ENCODE peak calls at places on chromosome 11, in seven cellular contexts. One of them, this sample, is unnamed.

GRCh38 chr11:34798985-34799384 is 117.2 kb downstream of the APIP start:
- DNase-seq in heart left ventricle: no peak
- DNase-seq in right lobe of liver: no peak
- DNase-seq in adrenal gland: no peak
- DNase-seq in cardiac muscle cell: no peak
- DNase-seq in tibial nerve: no peak
- DNase-seq in pancreas: no peak
- DNase-seq in this sample: no peak

GRCh38 chr11:57566564-57567209 is 785 bp downstream of the UBE2L6 start:
- DNase-seq in heart left ventricle: no peak
- DNase-seq in right lobe of liver: no peak
- DNase-seq in adrenal gland: no peak
- DNase-seq in cardiac muscle cell: peak; percentile 10
- DNase-seq in tibial nerve: no peak
- DNase-seq in pancreas: no peak
- DNase-seq in this sample: no peak

GRCh38 chr11:67401495-67402191 is at the start of gene PPP1CA:
- DNase-seq in heart left ventricle: peak; percentile 93
- DNase-seq in right lobe of liver: peak; percentile 94
- DNase-seq in adrenal gland: peak; percentile 94
- DNase-seq in cardiac muscle cell: peak; percentile 95
- DNase-seq in tibial nerve: peak; percentile 78
- DNase-seq in pancreas: peak; percentile 93
- DNase-seq in this sample: peak; percentile 96

GRCh38 chr11:96103102-96103501 is 179.2 kb upstream of the MTMR2 start:
- DNase-seq in heart left ventricle: no peak
- DNase-seq in right lobe of liver: no peak
- DNase-seq in adrenal gland: no peak
- DNase-seq in cardiac muscle cell: no peak
- DNase-seq in tibial nerve: no peak
- DNase-seq in pancreas: no peak
- DNase-seq in this sample: no peak

GRCh38 chr11:124633355-124633754 is 10.7 kb downstream of the TBRG1 start:
- DNase-seq in heart left ventricle: no peak
- DNase-seq in right lobe of liver: no peak
- DNase-seq in adrenal gland: no peak
- DNase-seq in cardiac muscle cell: peak; percentile 31
- DNase-seq in tibial nerve: no peak
- DNase-seq in pancreas: no peak
- DNase-seq in this sample: no peak

GRCh38 chr11:68381716-68382115 is 69.3 kb downstream of the LRP5 start:
- DNase-seq in heart left ventricle: no peak
- DNase-seq in right lobe of liver: no peak
- DNase-seq in adrenal gland: no peak
- DNase-seq in cardiac muscle cell: no peak
- DNase-seq in tibial nerve: no peak
- DNase-seq in pancreas: no peak
- DNase-seq in this sample: no peak

GRCh38 chr11:35523861-35524260 is 1.6 kb downstream of the PAMR1 start:
- DNase-seq in heart left ventricle: no peak
- DNase-seq in right lobe of liver: no peak
- DNase-seq in adrenal gland: no peak
- DNase-seq in cardiac muscle cell: no peak
- DNase-seq in tibial nerve: no peak
- DNase-seq in pancreas: no peak
- DNase-seq in this sample: no peak

GRCh38 chr11:19931141-19931767 is 218.6 kb downstream of the NAV2 start:
- DNase-seq in heart left ventricle: no peak
- DNase-seq in right lobe of liver: no peak
- DNase-seq in adrenal gland: no peak
- DNase-seq in cardiac muscle cell: peak; percentile 39
- DNase-seq in tibial nerve: no peak
- DNase-seq in pancreas: no peak
- DNase-seq in this sample: no peak

GRCh38 chr11:65623177-65623576 is 7.6 kb downstream of the PCNX3 start:
- DNase-seq in heart left ventricle: no peak
- DNase-seq in right lobe of liver: no peak
- DNase-seq in adrenal gland: no peak
- DNase-seq in cardiac muscle cell: no peak
- DNase-seq in tibial nerve: no peak
- DNase-seq in pancreas: no peak
- DNase-seq in this sample: no peak

GRCh38 chr11:100863080-100863581 is 176.0 kb downstream of the ARHGAP42 start:
- DNase-seq in heart left ventricle: peak; percentile 53
- DNase-seq in right lobe of liver: peak; percentile 57
- DNase-seq in adrenal gland: no peak
- DNase-seq in cardiac muscle cell: peak; percentile 88
- DNase-seq in tibial nerve: no peak
- DNase-seq in pancreas: no peak
- DNase-seq in this sample: no peak

GRCh38 chr11:72844356-72844755 is 30.1 kb downstream of the ATG16L2 start:
- DNase-seq in heart left ventricle: no peak
- DNase-seq in right lobe of liver: no peak
- DNase-seq in adrenal gland: no peak
- DNase-seq in cardiac muscle cell: peak; percentile 61
- DNase-seq in tibial nerve: no peak
- DNase-seq in pancreas: no peak
- DNase-seq in this sample: no peak

GRCh38 chr11:28338371-28338770 is 230.2 kb downstream of the METTL15 start:
- DNase-seq in heart left ventricle: no peak
- DNase-seq in right lobe of liver: no peak
- DNase-seq in adrenal gland: no peak
- DNase-seq in cardiac muscle cell: no peak
- DNase-seq in tibial nerve: no peak
- DNase-seq in pancreas: no peak
- DNase-seq in this sample: no peak

GRCh38 chr11:115642660-115643059 is 138.4 kb upstream of the CADM1 start:
- DNase-seq in heart left ventricle: no peak
- DNase-seq in right lobe of liver: no peak
- DNase-seq in adrenal gland: no peak
- DNase-seq in cardiac muscle cell: no peak
- DNase-seq in tibial nerve: no peak
- DNase-seq in pancreas: no peak
- DNase-seq in this sample: no peak

GRCh38 chr11:12331239-12331874 is 46.0 kb upstream of the PARVA start:
- DNase-seq in heart left ventricle: peak; percentile 81
- DNase-seq in right lobe of liver: peak; percentile 74
- DNase-seq in adrenal gland: peak; percentile 95
- DNase-seq in cardiac muscle cell: peak; percentile 91
- DNase-seq in tibial nerve: peak; percentile 77
- DNase-seq in pancreas: peak; percentile 89
- DNase-seq in this sample: peak; percentile 91

DNA sequence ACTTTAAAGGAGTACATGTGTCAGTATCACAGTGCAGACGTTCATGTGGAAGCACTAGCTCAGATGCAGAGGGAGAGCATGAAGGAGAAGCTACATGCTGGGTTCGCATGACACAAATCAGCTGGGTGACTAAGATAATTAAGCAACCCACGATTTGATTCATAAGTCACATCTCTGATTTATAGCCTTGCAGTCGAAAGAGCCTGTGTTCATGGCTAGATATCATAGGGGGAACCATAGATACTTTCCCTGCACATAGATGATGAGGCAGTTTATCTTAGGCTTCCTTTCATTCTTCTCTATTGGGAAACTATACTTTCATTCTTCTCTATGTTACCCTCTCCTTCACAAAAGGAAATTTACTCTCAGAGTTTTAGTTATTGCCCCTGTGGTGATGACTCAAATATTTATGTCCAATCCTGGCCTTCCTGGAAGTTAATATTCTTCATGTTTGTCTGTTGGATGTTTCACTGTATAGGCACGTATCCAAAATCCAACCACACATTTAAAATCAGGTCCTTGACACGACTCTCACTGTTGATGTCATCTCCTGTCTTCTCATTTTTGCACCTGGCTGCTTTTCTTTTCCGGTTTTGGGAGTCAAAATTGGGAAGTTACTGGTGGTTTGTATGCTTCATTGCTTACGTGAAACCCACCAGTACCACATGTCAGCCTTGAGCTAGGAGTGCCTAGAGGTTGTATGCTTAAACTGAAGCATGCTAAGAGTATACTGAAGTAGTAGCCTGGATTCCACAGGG is 56.3 kb upstream of the SLC5A12 start:
- DNase-seq in heart left ventricle: no peak
- DNase-seq in right lobe of liver: no peak
- DNase-seq in adrenal gland: no peak
- DNase-seq in cardiac muscle cell: peak; percentile 41
- DNase-seq in tibial nerve: no peak
- DNase-seq in pancreas: no peak
- DNase-seq in this sample: no peak
- H3K27ac ChIP-seq in heart left ventricle: no peak overlapping the region
- H3K27ac ChIP-seq in right lobe of liver: no peak overlapping the region
- H3K27ac ChIP-seq in adrenal gland: no peak overlapping the region
- H3K27ac ChIP-seq in cardiac muscle cell: no peak overlapping the region
- H3K27ac ChIP-seq in tibial nerve: no peak overlapping the region
- H3K27ac ChIP-seq in pancreas: no peak overlapping the region
- H3K27ac ChIP-seq in this sample: no peak overlapping the region

GRCh38 chr11:607020-607780 is 8.6 kb downstream of the IRF7 start:
- DNase-seq in heart left ventricle: no peak
- DNase-seq in right lobe of liver: no peak
- DNase-seq in adrenal gland: no peak
- DNase-seq in cardiac muscle cell: no peak
- DNase-seq in tibial nerve: no peak
- DNase-seq in pancreas: no peak
- DNase-seq in this sample: peak; percentile 38
- H3K4me3 ChIP-seq in heart left ventricle: no peak overlapping the region
- H3K4me3 ChIP-seq in right lobe of liver: no peak overlapping the region
- H3K4me3 ChIP-seq in adrenal gland: no peak overlapping the region
- H3K4me3 ChIP-seq in cardiac muscle cell: no peak overlapping the region
- H3K4me3 ChIP-seq in tibial nerve: no peak overlapping the region
- H3K4me3 ChIP-seq in pancreas: no peak overlapping the region
- H3K4me3 ChIP-seq in this sample: no peak overlapping the region

DNA sequence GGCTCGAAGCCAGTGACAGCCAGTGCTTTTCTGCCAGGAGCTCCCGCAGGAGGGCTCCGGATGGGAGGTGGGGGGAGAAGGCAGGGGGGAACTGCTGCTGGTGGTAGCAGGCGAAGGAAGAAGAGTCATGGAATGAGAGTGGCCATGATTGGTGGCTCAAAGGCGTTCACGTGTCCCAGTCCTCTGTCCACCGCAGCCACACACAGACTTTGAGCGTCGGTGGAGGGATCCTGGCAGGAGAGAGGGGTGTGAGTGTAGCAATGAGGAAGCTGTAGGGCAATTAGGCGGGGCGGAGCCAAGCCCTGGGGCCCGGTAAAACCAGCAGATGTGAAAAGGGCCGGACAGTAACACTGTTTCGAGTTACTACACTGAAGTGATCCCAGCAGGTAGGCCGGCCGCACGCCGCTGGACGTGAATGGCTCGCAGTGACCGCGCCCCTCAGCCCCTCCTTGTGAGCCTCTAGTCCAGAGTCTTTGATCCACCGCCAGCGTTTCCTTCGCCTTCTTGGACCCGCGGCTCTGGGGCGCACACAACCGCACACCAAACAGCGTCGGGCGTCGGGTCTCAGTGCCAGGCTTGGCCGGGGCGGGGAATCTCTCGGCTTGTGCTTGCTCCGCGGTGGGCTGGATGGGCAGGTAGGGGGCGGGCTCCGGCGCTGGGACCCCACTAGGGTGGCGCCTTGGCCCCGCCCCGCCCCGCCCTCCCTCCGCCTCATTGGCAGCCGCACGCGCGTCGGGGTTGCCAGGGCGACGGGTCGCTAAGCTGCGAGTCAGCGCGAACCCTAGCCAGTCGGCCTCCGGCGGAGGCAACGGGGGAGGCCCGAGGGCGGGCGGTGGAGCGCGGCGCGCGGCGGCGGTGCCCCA is at the start of gene LRRC10B:
- DNase-seq in heart left ventricle: no peak
- DNase-seq in right lobe of liver: no peak
- DNase-seq in adrenal gland: peak; percentile 72
- DNase-seq in cardiac muscle cell: no peak
- DNase-seq in tibial nerve: no peak
- DNase-seq in pancreas: no peak
- DNase-seq in this sample: no peak
- TF ChIP-seq CTCF in heart left ventricle: no peak
- TF ChIP-seq CTCF in right lobe of liver: no peak
- TF ChIP-seq CTCF in adrenal gland: no peak
- TF ChIP-seq CTCF in cardiac muscle cell: no peak
- TF ChIP-seq CTCF in tibial nerve: no peak
- TF ChIP-seq CTCF in pancreas: no peak
- TF ChIP-seq CTCF in this sample: no peak

GRCh38 chr11:80502511-80502910 is 1061.7 kb upstream of the TENM4 start:
- DNase-seq in heart left ventricle: no peak
- DNase-seq in right lobe of liver: no peak
- DNase-seq in adrenal gland: no peak
- DNase-seq in cardiac muscle cell: no peak
- DNase-seq in tibial nerve: no peak
- DNase-seq in pancreas: no peak
- DNase-seq in this sample: no peak

GRCh38 chr11:80505771-80506170 is 1064.9 kb upstream of the TENM4 start:
- DNase-seq in heart left ventricle: no peak
- DNase-seq in right lobe of liver: no peak
- DNase-seq in adrenal gland: no peak
- DNase-seq in cardiac muscle cell: no peak
- DNase-seq in tibial nerve: no peak
- DNase-seq in pancreas: no peak
- DNase-seq in this sample: no peak

GRCh38 chr11:80503990-80504389 is 1063.2 kb upstream of the TENM4 start:
- DNase-seq in heart left ventricle: no peak
- DNase-seq in right lobe of liver: no peak
- DNase-seq in adrenal gland: no peak
- DNase-seq in cardiac muscle cell: no peak
- DNase-seq in tibial nerve: no peak
- DNase-seq in pancreas: no peak
- DNase-seq in this sample: no peak
- H3K27ac ChIP-seq in heart left ventricle: no peak overlapping the region
- H3K27ac ChIP-seq in right lobe of liver: no peak overlapping the region
- H3K27ac ChIP-seq in adrenal gland: no peak overlapping the region
- H3K27ac ChIP-seq in cardiac muscle cell: no peak overlapping the region
- H3K27ac ChIP-seq in tibial nerve: no peak overlapping the region
- H3K27ac ChIP-seq in pancreas: no peak overlapping the region
- H3K27ac ChIP-seq in this sample: no peak overlapping the region

DNA sequence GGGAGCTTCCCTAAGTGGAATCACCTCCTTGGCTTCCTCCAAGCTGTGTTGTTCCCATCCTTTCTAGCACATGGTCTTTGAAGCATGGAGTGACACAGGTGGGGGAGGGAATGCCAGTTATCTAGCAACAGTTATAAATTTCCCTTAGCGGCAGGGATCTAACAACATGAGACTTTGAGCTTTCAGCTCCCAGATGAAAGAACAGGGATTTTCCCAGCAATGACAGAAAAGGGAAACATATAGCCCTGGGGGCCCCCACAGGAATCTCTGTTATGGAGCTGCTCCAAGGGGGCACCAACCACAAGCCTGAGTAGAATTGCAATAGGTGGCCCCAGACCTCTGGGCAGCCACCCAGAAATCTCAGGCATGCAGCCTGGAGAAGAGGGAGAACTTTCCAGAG is 163.0 kb downstream of the GRIK4 start:
- DNase-seq in heart left ventricle: no peak
- DNase-seq in right lobe of liver: no peak
- DNase-seq in adrenal gland: no peak
- DNase-seq in cardiac muscle cell: peak; percentile 80
- DNase-seq in tibial nerve: no peak
- DNase-seq in pancreas: no peak
- DNase-seq in this sample: no peak
- H3K4me3 ChIP-seq in heart left ventricle: no peak overlapping the region
- H3K4me3 ChIP-seq in right lobe of liver: no peak overlapping the region
- H3K4me3 ChIP-seq in adrenal gland: no peak overlapping the region
- H3K4me3 ChIP-seq in cardiac muscle cell: no peak overlapping the region
- H3K4me3 ChIP-seq in tibial nerve: no peak overlapping the region
- H3K4me3 ChIP-seq in pancreas: no peak overlapping the region
- H3K4me3 ChIP-seq in this sample: no peak overlapping the region

GRCh38 chr11:94511932-94512781 is at the start of gene C11orf97:
- DNase-seq in heart left ventricle: peak; percentile 51
- DNase-seq in right lobe of liver: peak; percentile 87
- DNase-seq in adrenal gland: peak; percentile 75
- DNase-seq in cardiac muscle cell: peak; percentile 56
- DNase-seq in tibial nerve: no peak
- DNase-seq in pancreas: peak; percentile 73
- DNase-seq in this sample: peak; percentile 65
- TF ChIP-seq CTCF in heart left ventricle: no peak
- TF ChIP-seq CTCF in right lobe of liver: no peak
- TF ChIP-seq CTCF in adrenal gland: no peak
- TF ChIP-seq CTCF in cardiac muscle cell: no peak
- TF ChIP-seq CTCF in tibial nerve: no peak
- TF ChIP-seq CTCF in pancreas: no peak
- TF ChIP-seq CTCF in this sample: no peak